ENCODE peak calls at places on chromosomes 4 and X, in five cellular contexts. One of them, this sample, is unnamed.

GRCh38 chr4:135732448-135732847 is 1530.9 kb upstream of the PABPC4L start:
- DNase-seq in ovary: no peak
- DNase-seq in K562: no peak
- DNase-seq in heart left ventricle: no peak
- DNase-seq in GM23338: no peak
- DNase-seq in this sample: no peak

GRCh38 chrX:95878874-95879273 is 805.8 kb upstream of the DIAPH2 start:
- DNase-seq in heart left ventricle: no peak
- DNase-seq in K562: no peak
- DNase-seq in ovary: no peak
- DNase-seq in GM23338: no peak
- DNase-seq in this sample: no peak

GRCh38 chr4:126778348-126778747 is 854.4 kb upstream of the INTU start:
- DNase-seq in GM23338: no peak
- DNase-seq in ovary: no peak
- DNase-seq in heart left ventricle: no peak
- DNase-seq in K562: peak
- DNase-seq in this sample: no peak

GRCh38 chr4:7161721-7162214 is 30.6 kb upstream of the SORCS2 start:
- DNase-seq in K562: no peak
- DNase-seq in ovary: peak
- DNase-seq in heart left ventricle: no peak
- DNase-seq in GM23338: no peak
- DNase-seq in this sample: no peak

GRCh38 chr4:3880595-3881120 is 114.5 kb downstream of the ADRA2C start:
- DNase-seq in GM23338: peak
- DNase-seq in heart left ventricle: peak
- DNase-seq in ovary: peak
- DNase-seq in K562: peak
- DNase-seq in this sample: peak

GRCh38 chr4:48944659-48945290 is 38.2 kb upstream of the OCIAD2 start:
- DNase-seq in K562: peak
- DNase-seq in ovary: no peak
- DNase-seq in heart left ventricle: no peak
- DNase-seq in GM23338: peak
- DNase-seq in this sample: no peak

GRCh38 chrX:47078129-47079043 is at the start of gene RGN:
- DNase-seq in ovary: peak
- DNase-seq in heart left ventricle: peak
- DNase-seq in K562: no peak
- DNase-seq in GM23338: peak
- DNase-seq in this sample: no peak

GRCh38 chr4:5810151-5810550 is 82.7 kb downstream of the CRMP1 start:
- DNase-seq in ovary: no peak
- DNase-seq in K562: no peak
- DNase-seq in GM23338: no peak
- DNase-seq in heart left ventricle: no peak
- DNase-seq in this sample: no peak

GRCh38 chr4:141352775-141353544 is 132.3 kb downstream of the ZNF330 start:
- DNase-seq in heart left ventricle: no peak
- DNase-seq in GM23338: peak
- DNase-seq in ovary: no peak
- DNase-seq in K562: peak
- DNase-seq in this sample: no peak

GRCh38 chrX:69073241-69073640 is 92.0 kb downstream of the PJA1 start:
- DNase-seq in ovary: no peak
- DNase-seq in GM23338: no peak
- DNase-seq in heart left ventricle: no peak
- DNase-seq in K562: no peak
- DNase-seq in this sample: no peak

GRCh38 chr4:26420438-26420837 is 69.8 kb downstream of the CCKAR start:
- DNase-seq in ovary: no peak
- DNase-seq in GM23338: no peak
- DNase-seq in K562: no peak
- DNase-seq in heart left ventricle: no peak
- DNase-seq in this sample: no peak

GRCh38 chr4:49000806-49001205 is 14.7 kb downstream of the CWH43 start:
- DNase-seq in K562: no peak
- DNase-seq in heart left ventricle: no peak
- DNase-seq in GM23338: no peak
- DNase-seq in ovary: no peak
- DNase-seq in this sample: no peak

DNA sequence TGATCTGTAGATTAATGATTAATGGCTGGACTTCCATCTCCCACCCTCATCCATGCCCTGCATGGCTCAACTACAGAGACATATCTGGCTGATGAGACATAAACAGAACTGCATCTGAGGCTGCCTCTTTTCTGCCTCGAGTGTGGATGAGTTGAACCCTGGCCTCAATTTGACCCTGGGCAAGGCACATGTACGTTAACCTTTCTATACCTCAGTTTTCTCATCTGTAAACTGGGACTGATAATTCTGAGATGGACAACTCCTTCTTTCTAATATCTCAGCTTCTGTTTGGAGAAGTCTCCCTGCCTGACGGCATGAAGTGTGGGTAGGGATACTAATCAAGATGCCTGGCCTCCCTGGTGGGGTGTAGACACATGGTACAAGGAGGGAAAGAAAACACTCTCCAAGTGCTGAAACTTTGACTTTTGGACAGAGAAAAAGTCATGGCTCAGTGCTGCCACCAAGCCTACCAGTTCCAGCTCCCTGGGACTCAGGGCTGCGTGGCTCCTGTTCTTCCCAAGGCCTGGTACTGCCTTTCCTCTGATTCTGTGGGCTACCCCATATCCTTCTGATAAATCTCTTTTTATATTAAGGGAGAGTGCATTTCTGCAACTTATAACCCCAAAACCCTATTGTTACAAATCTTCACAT is 64.4 kb downstream of the HAUS3 start:
- DNase-seq in K562: no peak
- DNase-seq in ovary: no peak
- DNase-seq in GM23338: peak
- DNase-seq in heart left ventricle: no peak
- DNase-seq in this sample: no peak
- TF ChIP-seq CTCF in K562: peak
- TF ChIP-seq CTCF in ovary: no peak
- TF ChIP-seq CTCF in GM23338: no peak
- TF ChIP-seq CTCF in heart left ventricle: no peak
- TF ChIP-seq CTCF in this sample: no peak

DNA sequence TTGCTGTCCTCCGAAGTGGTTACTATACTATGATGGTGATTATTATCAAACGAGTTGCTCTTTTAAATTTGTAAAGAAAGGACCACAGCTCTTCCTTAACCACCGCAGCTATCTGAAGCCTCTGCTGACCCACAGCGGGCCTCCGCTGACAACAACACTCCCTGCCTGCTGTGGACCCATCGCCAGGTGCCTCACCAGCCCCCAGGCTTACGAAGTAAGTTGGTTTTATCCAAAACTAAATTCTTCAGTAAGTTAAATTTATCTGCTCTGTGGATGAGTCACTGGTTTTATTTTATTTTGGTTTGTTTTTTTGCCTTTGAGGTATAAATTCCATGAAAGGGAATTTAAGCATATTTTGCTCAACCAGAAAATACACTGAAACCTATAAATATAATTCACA is 54.7 kb downstream of the SLC9A6 start:
- DNase-seq in K562: no peak
- DNase-seq in heart left ventricle: no peak
- DNase-seq in ovary: no peak
- DNase-seq in GM23338: no peak
- DNase-seq in this sample: no peak
- H3K27ac ChIP-seq in K562: no peak
- H3K27ac ChIP-seq in heart left ventricle: no peak
- H3K27ac ChIP-seq in ovary: no peak
- H3K27ac ChIP-seq in GM23338: no peak
- H3K27ac ChIP-seq in this sample: no peak

GRCh38 chr4:169619518-169619957 is 840 bp upstream of the CLCN3 start:
- DNase-seq in ovary: peak
- DNase-seq in K562: peak
- DNase-seq in GM23338: peak
- DNase-seq in heart left ventricle: no peak
- DNase-seq in this sample: no peak
- TF ChIP-seq CTCF in ovary: no peak
- TF ChIP-seq CTCF in K562: peak
- TF ChIP-seq CTCF in GM23338: peak
- TF ChIP-seq CTCF in heart left ventricle: peak
- TF ChIP-seq CTCF in this sample: peak

GRCh38 chrX:45077748-45078424 is 122.8 kb downstream of the DIPK2B start:
- DNase-seq in GM23338: no peak
- DNase-seq in ovary: no peak
- DNase-seq in K562: no peak
- DNase-seq in heart left ventricle: no peak
- DNase-seq in this sample: no peak
- H3K27ac ChIP-seq in GM23338: no peak
- H3K27ac ChIP-seq in ovary: no peak
- H3K27ac ChIP-seq in K562: no peak
- H3K27ac ChIP-seq in heart left ventricle: no peak
- H3K27ac ChIP-seq in this sample: peak

GRCh38 chrX:75038925-75039324 is 113.7 kb upstream of the NEXMIF start:
- DNase-seq in K562: peak
- DNase-seq in GM23338: peak
- DNase-seq in ovary: no peak
- DNase-seq in heart left ventricle: no peak
- DNase-seq in this sample: no peak
- TF ChIP-seq CTCF in K562: peak
- TF ChIP-seq CTCF in GM23338: peak
- TF ChIP-seq CTCF in ovary: no peak
- TF ChIP-seq CTCF in heart left ventricle: no peak
- TF ChIP-seq CTCF in this sample: peak

GRCh38 chr4:38207110-38207457 is 246.9 kb downstream of the PTTG2 start:
- DNase-seq in heart left ventricle: no peak
- DNase-seq in ovary: no peak
- DNase-seq in K562: no peak
- DNase-seq in GM23338: no peak
- DNase-seq in this sample: no peak
- H3K27ac ChIP-seq in heart left ventricle: no peak
- H3K27ac ChIP-seq in ovary: no peak
- H3K27ac ChIP-seq in K562: no peak
- H3K27ac ChIP-seq in GM23338: no peak
- H3K27ac ChIP-seq in this sample: no peak

GRCh38 chr4:166501941-166502382 is 628.9 kb downstream of the TLL1 start:
- DNase-seq in GM23338: peak
- DNase-seq in heart left ventricle: peak
- DNase-seq in ovary: no peak
- DNase-seq in K562: peak
- DNase-seq in this sample: no peak
- TF ChIP-seq CTCF in GM23338: peak
- TF ChIP-seq CTCF in heart left ventricle: peak
- TF ChIP-seq CTCF in ovary: no peak
- TF ChIP-seq CTCF in K562: peak
- TF ChIP-seq CTCF in this sample: no peak

This sample was measured in heart right ventricle.